ENCODE peak calls at places on chromosomes 16 and 17, in four cellular contexts. U is NCI-H460, W is progenitor cell of endocrine pancreas, A is sigmoid colon. F is an unnamed sample.

GRCh38 chr16:16833165-16833564 is 454.2 kb downstream of the NPIPA7 start:
- DNase-seq in U (no peak), W (no peak), A (no peak), F (no peak)

GRCh38 chr17:19369846-19370492 is 7.4 kb upstream of the B9D1 start:
- DNase-seq in U (no peak), W (no peak), A (peak), F (no peak)

GRCh38 chr17:82848022-82848592 is 8.3 kb upstream of the ZNF750 start:
- DNase-seq in U (no peak), W (no peak), A (peak), F (no peak)

GRCh38 chr16:90026135-90026534 is 6.9 kb upstream of the DBNDD1 start:
- DNase-seq in U (no peak), W (no peak), A (no peak), F (peak)

GRCh38 chr17:48412841-48413240 is 17.2 kb downstream of the SKAP1 start:
- DNase-seq in U (no peak), W (no peak), A (no peak), F (no peak)

GRCh38 chr16:30722916-30723315 is 23.9 kb downstream of the SRCAP start:
- DNase-seq in U (no peak), W (no peak), A (peak), F (no peak)

GRCh38 chr16:69711115-69711740 is 15.1 kb downstream of the NQO1 start:
- DNase-seq in U (no peak), W (no peak), A (no peak), F (no peak)

GRCh38 chr16:52376677-52377300 is 170.2 kb downstream of the TOX3 start:
- DNase-seq in U (no peak), W (no peak), A (peak), F (no peak)

GRCh38 chr17:13182854-13183253 is 165.0 kb upstream of the ELAC2 start:
- DNase-seq in U (no peak), W (peak), A (no peak), F (peak)

GRCh38 chr16:23836404-23837291 is 865 bp downstream of the PRKCB start:
- DNase-seq in U (no peak), W (no peak), A (peak), F (no peak)

GRCh38 chr17:69602969-69603368 is 188.5 kb downstream of the MAP2K6 start:
- DNase-seq in U (no peak), W (no peak), A (no peak), F (no peak)

GRCh38 chr16:49800876-49801275 is 55.0 kb downstream of the ZNF423 start:
- DNase-seq in U (no peak), W (no peak), A (no peak), F (no peak)